ENCODE peak calls at places on chromosomes 11 and 22, in four cellular contexts. E, W, J and X are unnamed samples.

GRCh38 chr22:26751217-26751616 is 93.8 kb downstream of the MIAT start:
- DNase-seq in J (no peak), W (peak; percentile 7), E (no peak), X (no peak)

GRCh38 chr22:42924436-42924835 is 67.4 kb upstream of the ARFGAP3 start:
- DNase-seq in J (no peak), E (no peak), W (no peak), X (no peak)

GRCh38 chr11:70481625-70482528 is 83.5 kb downstream of the CTTN start:
- DNase-seq in E (no peak), W (peak; percentile 16), J (no peak), X (no peak)

GRCh38 chr11:68328374-68329091 is 16.1 kb downstream of the LRP5 start:
- DNase-seq in E (no peak), J (no peak), W (no peak), X (no peak)

GRCh38 chr11:56273854-56274253 is at the start of gene OR5T1:
- DNase-seq in W (no peak), J (no peak), E (no peak), X (no peak)

GRCh38 chr22:38455063-38455529 is at the start of gene KCNJ4:
- DNase-seq in J (no peak), E (no peak), W (no peak), X (no peak)

GRCh38 chr11:27722117-27722844 is 22.0 kb upstream of the BDNF start:
- DNase-seq in J (peak; percentile 35), W (no peak), E (no peak), X (no peak)

GRCh38 chr22:40512426-40513136 is 123.9 kb downstream of the MRTFA start:
- DNase-seq in J (no peak), W (no peak), E (no peak), X (no peak)

GRCh38 chr11:68039526-68040086 is 781 bp downstream of the TCIRG1 start:
- DNase-seq in E (no peak), W (peak; percentile 44), J (no peak), X (no peak)

GRCh38 chr11:76602431-76602861 is 68.1 kb downstream of the LRRC32 start:
- DNase-seq in E (no peak), W (peak; percentile 18), J (no peak), X (no peak)

GRCh38 chr11:45658292-45658991 is 7.0 kb downstream of the CHST1 start:
- DNase-seq in J (no peak), W (peak; percentile 16), E (no peak), X (no peak)

GRCh38 chr11:64877390-64878222 is 815 bp downstream of the EHD1 start:
- DNase-seq in E (no peak), J (no peak), W (peak; percentile 35), X (no peak)

DNA sequence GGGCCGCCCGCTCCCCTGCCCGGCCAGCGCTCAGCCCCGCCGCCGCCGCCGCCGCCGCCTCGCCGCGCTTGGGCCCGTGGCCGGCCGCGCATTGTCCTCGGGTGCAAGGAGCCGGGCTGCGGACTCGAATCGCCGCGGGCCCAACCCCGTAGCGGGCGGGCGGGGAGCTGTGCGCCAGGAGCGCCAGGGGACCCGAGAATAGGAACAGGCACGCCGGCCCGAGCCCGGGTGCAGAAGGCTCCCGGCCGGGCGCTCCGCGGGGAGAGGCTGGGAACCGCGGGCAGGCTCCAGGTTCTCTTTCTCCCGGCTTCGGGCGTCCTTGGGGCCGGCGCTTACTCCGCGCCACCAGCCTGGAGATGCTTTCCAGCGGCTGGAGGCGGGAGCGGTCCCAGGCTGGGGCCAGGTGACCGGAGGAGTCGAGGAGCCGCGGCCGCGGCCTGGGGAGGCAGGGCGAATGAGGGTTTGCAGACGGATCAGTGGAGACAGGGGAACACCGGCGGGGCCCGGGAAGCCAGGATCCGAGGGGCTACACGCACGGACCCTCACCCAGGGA is 636 bp downstream of the PKNOX2 start:
- DNase-seq in J (no peak), W (no peak), E (no peak), X (peak; percentile 43)
- TF ChIP-seq SPI1 in J (no peak), W (no peak), E (no peak), X (no peak)

GRCh38 chr11:105577645-105578044 is 32.2 kb upstream of the GRIA4 start:
- DNase-seq in E (no peak), J (no peak), W (no peak), X (no peak)
- TF ChIP-seq SPI1 in E (no peak), J (no peak), W (no peak), X (no peak)

GRCh38 chr11:125802387-125802786 is 14.5 kb downstream of the PATE3 start:
- DNase-seq in E (no peak), J (no peak), W (no peak), X (no peak)

GRCh38 chr11:125807909-125808308 is 20.0 kb downstream of the PATE3 start:
- DNase-seq in E (no peak), J (no peak), W (no peak), X (no peak)
- TF ChIP-seq SPI1 in E (no peak), J (no peak), W (no peak), X (no peak)

GRCh38 chr22:33382427-33382826 is 324.2 kb upstream of the SYN3 start:
- DNase-seq in J (no peak), W (no peak), E (no peak), X (no peak)

GRCh38 chr22:33381531-33382406 is 323.6 kb upstream of the SYN3 start:
- DNase-seq in W (no peak), E (no peak), J (no peak), X (no peak)

GRCh38 chr22:33385611-33386010 is 327.4 kb upstream of the SYN3 start:
- DNase-seq in E (no peak), W (no peak), J (no peak), X (no peak)

GRCh38 chr22:33379836-33380235 is 321.7 kb upstream of the SYN3 start:
- DNase-seq in W (no peak), E (no peak), J (no peak), X (no peak)

GRCh38 chr22:33380789-33381530 is 322.8 kb upstream of the SYN3 start:
- DNase-seq in J (no peak), E (peak; percentile 11), W (no peak), X (no peak)
- TF ChIP-seq SPI1 in J (no peak), E (no peak), W (no peak), X (no peak)

GRCh38 chr11:127996825-127997224 is 590.5 kb downstream of the ETS1 start:
- DNase-seq in E (no peak), W (no peak), J (no peak), X (no peak)

GRCh38 chr11:127993788-127994187 is 593.6 kb downstream of the ETS1 start:
- DNase-seq in W (no peak), E (no peak), J (no peak), X (no peak)

GRCh38 chr11:127998421-127998820 is 588.9 kb downstream of the ETS1 start:
- DNase-seq in J (no peak), W (no peak), E (no peak), X (no peak)

GRCh38 chr11:127994736-127995135 is 592.6 kb downstream of the ETS1 start:
- DNase-seq in E (no peak), J (no peak), W (no peak), X (no peak)
- TF ChIP-seq SPI1 in E (no peak), J (no peak), W (no peak), X (no peak)

GRCh38 chr11:116910378-116910777 is 73.0 kb upstream of the APOA1 start:
- DNase-seq in J (no peak), E (no peak), W (no peak), X (no peak)

GRCh38 chr11:116911981-116912734 is 74.7 kb upstream of the APOA1 start:
- DNase-seq in E (no peak), J (no peak), W (no peak), X (no peak)

GRCh38 chr11:116913000-116913399 is 75.6 kb upstream of the APOA1 start:
- DNase-seq in J (no peak), E (no peak), W (no peak), X (no peak)

GRCh38 chr11:116909245-116909644 is 71.8 kb upstream of the APOA1 start:
- DNase-seq in W (no peak), J (no peak), E (no peak), X (no peak)

DNA sequence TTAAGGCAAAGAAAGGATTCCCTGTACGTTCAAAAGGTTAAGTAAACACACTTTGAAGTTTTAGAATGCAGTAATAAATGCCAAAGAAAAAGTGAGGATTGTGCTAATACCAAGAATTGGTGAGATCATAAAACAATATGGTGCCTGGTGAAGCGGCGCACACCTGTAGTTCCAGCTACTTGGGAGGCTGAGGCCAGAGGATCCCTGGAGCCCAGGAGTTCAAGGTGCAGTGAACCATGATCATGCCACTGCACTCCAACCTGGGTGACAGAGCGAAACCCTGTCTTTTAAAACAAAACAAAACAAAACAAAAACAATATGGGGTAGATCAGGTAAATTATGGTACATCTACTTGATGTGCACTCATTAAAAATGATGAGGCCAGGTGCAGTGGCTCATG is 73.4 kb upstream of the APOA1 start:
- DNase-seq in J (no peak), W (no peak), E (no peak), X (no peak)
- TF ChIP-seq SPI1 in J (no peak), W (no peak), E (no peak), X (no peak)

GRCh38 chr22:32606181-32606580 is 131.6 kb downstream of the FBXO7 start:
- DNase-seq in J (no peak), E (no peak), W (no peak), X (no peak)
- TF ChIP-seq SPI1 in J (no peak), E (no peak), W (no peak), X (no peak)

GRCh38 chr11:131754671-131755070 is 384.3 kb downstream of the NTM start:
- DNase-seq in W (no peak), J (no peak), E (no peak), X (no peak)
- TF ChIP-seq SPI1 in W (no peak), J (no peak), E (no peak), X (no peak)

GRCh38 chr11:3139481-3140290 is 25.4 kb downstream of the OSBPL5 start:
- DNase-seq in J (no peak), W (no peak), E (no peak), X (no peak)

GRCh38 chr11:3139086-3139440 is 26.0 kb downstream of the OSBPL5 start:
- DNase-seq in J (no peak), W (no peak), E (no peak), X (no peak)

GRCh38 chr11:3138178-3139085 is 26.7 kb downstream of the OSBPL5 start:
- DNase-seq in J (no peak), W (peak; percentile 24), E (no peak), X (no peak)

GRCh38 chr11:3137486-3138177 is 27.5 kb downstream of the OSBPL5 start:
- DNase-seq in E (no peak), W (no peak), J (no peak), X (no peak)

DNA sequence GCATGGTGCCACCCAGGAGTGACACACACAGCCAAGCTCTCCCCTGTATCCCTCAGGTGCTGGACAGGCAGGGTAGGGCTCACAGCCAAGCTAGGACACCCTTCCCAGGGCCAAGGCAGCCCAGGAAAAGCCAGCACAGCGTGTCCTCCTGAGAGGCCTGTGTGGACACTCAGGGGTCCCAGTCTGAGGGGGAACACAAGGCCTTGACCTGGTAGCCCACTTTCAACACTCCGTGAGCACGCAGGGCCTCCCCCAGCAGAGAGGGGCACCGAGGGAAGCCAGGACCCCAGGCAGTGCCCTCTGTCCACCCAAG is 24.9 kb downstream of the OSBPL5 start:
- DNase-seq in W (no peak), E (no peak), J (no peak), X (no peak)
- TF ChIP-seq SPI1 in W (no peak), E (no peak), J (no peak), X (no peak)

GRCh38 chr22:35306350-35306967 is 6.8 kb downstream of the TOM1 start:
- DNase-seq in W (no peak), E (no peak), J (no peak), X (no peak)
- TF ChIP-seq SPI1 in W (no peak), E (peak; percentile 8), J (no peak), X (no peak)